ENCODE peak calls at places on chromosome 4, in seven cellular contexts. S is uterus; C is naive thymus-derived CD4-positive, alpha-beta T cell; V is psoas muscle; Q is mammary epithelial cell; E is astrocyte; J is heart right ventricle. W is an unnamed sample. For H3K4me1, the result is how much of the 10 kb centered on the place peaks cover.

GRCh38 chr4:55326629-55327028 is 19.4 kb upstream of the SRD5A3 start:
- DNase-seq in Q (no peak), V (no peak), J (no peak), S (no peak), C (no peak), E (no peak), W (no peak)

GRCh38 chr4:94455081-94455480 is 3.3 kb downstream of the PDLIM5 start:
- DNase-seq in J (peak), E (peak), S (peak), Q (peak), C (no peak), V (peak), W (peak)

GRCh38 chr4:169009281-169010124 is 552 bp downstream of the CBR4 start:
- DNase-seq in S (peak), J (peak), Q (peak), C (peak), E (peak), V (peak), W (peak)

GRCh38 chr4:13126976-13127910 is 356.9 kb downstream of the RAB28 start:
- DNase-seq in V (no peak), E (no peak), J (no peak), S (no peak), Q (no peak), C (no peak), W (no peak)

GRCh38 chr4:173076903-173077629 is 91.5 kb upstream of the GALNT7 start:
- DNase-seq in E (peak), C (no peak), J (no peak), S (no peak), Q (peak), V (no peak), W (no peak)

GRCh38 chr4:14196141-14196540 is 568.6 kb upstream of the BOD1L1 start:
- DNase-seq in V (peak), S (no peak), Q (peak), C (no peak), J (peak), E (peak), W (peak)

GRCh38 chr4:102825261-102826071 is 1.9 kb downstream of the UBE2D3 start:
- DNase-seq in C (no peak), S (peak), Q (peak), J (peak), V (no peak), E (peak), W (no peak)

GRCh38 chr4:82677327-82677726 is 115.5 kb upstream of the TMEM150C start:
- DNase-seq in J (no peak), E (no peak), C (no peak), S (no peak), Q (no peak), V (no peak), W (no peak)

GRCh38 chr4:70746179-70746839 is 24.5 kb downstream of the RUFY3 start:
- DNase-seq in Q (no peak), J (no peak), C (no peak), V (no peak), E (peak), S (no peak), W (no peak)

GRCh38 chr4:81635747-81636146 is 164.0 kb upstream of the RASGEF1B start:
- DNase-seq in S (no peak), E (no peak), J (peak), C (no peak), Q (no peak), V (no peak), W (peak)

GRCh38 chr4:78939667-78940008 is 400 bp upstream of the PAQR3 start:
- DNase-seq in S (no peak), V (no peak), E (no peak), C (no peak), J (no peak), Q (no peak), W (no peak)

GRCh38 chr4:76624271-76624681 is 189.2 kb downstream of the SHROOM3 start:
- DNase-seq in S (peak), J (peak), E (peak), Q (peak), C (no peak), V (no peak), W (no peak)

GRCh38 chr4:110411599-110412011 is 64.3 kb upstream of the ENPEP start:
- DNase-seq in V (no peak), C (no peak), J (no peak), E (no peak), Q (no peak), S (no peak), W (no peak)

GRCh38 chr4:155629183-155629825 is 37.3 kb upstream of the GUCY1A1 start:
- DNase-seq in V (no peak), C (no peak), E (peak), J (no peak), S (no peak), Q (peak), W (no peak)

GRCh38 chr4:32987111-32987510 is 2266.9 kb downstream of the PCDH7 start:
- DNase-seq in S (no peak), J (no peak), V (no peak), C (no peak), Q (no peak), E (no peak), W (no peak)

GRCh38 chr4:40228497-40229365 is 31.9 kb downstream of the RHOH start:
- DNase-seq in S (no peak), J (no peak), C (no peak), V (no peak), Q (no peak), E (no peak), W (no peak)

GRCh38 chr4:6929339-6929734 is 19.7 kb downstream of the TBC1D14 start:
- DNase-seq in E (no peak), J (no peak), V (no peak), Q (no peak), S (no peak), C (no peak), W (peak)
- H3K4me1 ChIP-seq in E (under half), J (under half), V (under half), Q (under half), S (under half), C (under half), W (under half)

DNA sequence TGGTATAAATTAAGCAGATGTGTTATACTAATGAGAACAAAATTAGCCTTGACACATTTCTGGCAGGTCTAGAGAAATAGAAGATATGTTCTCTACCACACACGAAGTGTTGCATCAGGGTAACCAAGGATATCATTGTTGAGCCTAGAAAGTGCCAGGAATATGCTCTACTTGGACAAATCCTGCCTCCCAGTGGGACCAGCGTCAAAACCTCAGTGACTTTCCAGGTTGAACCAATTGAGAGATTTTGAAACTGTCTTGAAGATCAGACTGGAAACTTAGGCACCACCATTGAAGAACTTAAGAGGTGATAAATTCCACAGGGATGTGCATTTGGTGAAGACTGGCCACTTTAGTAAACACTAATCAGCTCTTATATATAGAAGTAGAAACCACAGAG is 115.9 kb downstream of the HPGD start:
- DNase-seq in C (no peak), E (no peak), V (no peak), Q (no peak), S (no peak), J (no peak), W (peak)
- H3K4me1 ChIP-seq in C (under half), E (under half), V (under half), Q (under half), S (under half), J (under half), W (under half)

GRCh38 chr4:74428278-74428677 is 16.7 kb upstream of the AREG start:
- DNase-seq in C (no peak), J (no peak), Q (peak), S (no peak), V (no peak), E (no peak), W (no peak)
- H3K4me1 ChIP-seq in C (under half), J (under half), Q (half or more), S (under half), V (under half), E (under half), W (under half)

DNA sequence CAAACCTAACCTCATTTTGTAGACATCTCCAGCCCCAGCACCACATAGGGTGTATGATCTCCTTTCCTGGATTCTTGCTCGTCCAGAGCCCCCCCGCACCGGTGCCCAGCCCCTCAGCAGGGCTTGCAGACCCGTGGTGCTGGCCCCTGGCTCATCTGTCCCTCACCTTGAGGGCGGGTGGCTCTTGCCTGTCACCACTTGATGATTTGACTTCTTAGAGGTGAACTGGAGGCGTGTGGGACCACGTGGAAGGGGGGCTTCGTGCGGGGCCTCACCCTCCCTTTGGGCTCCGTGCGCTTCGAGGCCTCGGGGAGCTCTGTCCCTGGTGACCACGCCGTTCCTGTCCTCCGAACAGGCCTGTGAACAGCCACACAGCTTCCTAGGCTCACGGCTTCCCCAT is 15.5 kb downstream of the UVSSA start:
- DNase-seq in E (no peak), V (no peak), S (no peak), J (no peak), Q (no peak), C (no peak), W (peak)
- H3K4me1 ChIP-seq in E (under half), V (under half), S (under half), J (under half), Q (under half), C (under half), W (under half)